ENCODE peak calls at places on chromosomes 6 and 20, in four cellular contexts. T, Y, C and B are unnamed samples.

GRCh38 chr6:131963063-131963462 is 11.9 kb upstream of the CCN2 start:
- DNase-seq in Y (no peak), T (no peak), C (no peak), B (no peak)

GRCh38 chr6:48615041-48615440 is 504.0 kb upstream of the PTCHD4 start:
- DNase-seq in Y (peak), C (no peak), T (peak), B (peak)

GRCh38 chr6:30091577-30092381 is 16.2 kb upstream of the RNF39 start:
- DNase-seq in Y (peak), T (peak), C (no peak), B (peak)

GRCh38 chr6:33505544-33506330 is 51.4 kb downstream of the ZBTB9 start:
- DNase-seq in T (no peak), Y (no peak), C (no peak), B (no peak)

GRCh38 chr6:121522265-121522664 is 86.8 kb downstream of the GJA1 start:
- DNase-seq in T (peak), C (no peak), Y (peak), B (peak)

GRCh38 chr6:431986-432385 is 40.4 kb downstream of the IRF4 start:
- DNase-seq in T (peak), C (no peak), Y (peak), B (no peak)

GRCh38 chr6:10749734-10750133 is 2.1 kb downstream of the TMEM14B start:
- DNase-seq in C (no peak), Y (no peak), T (no peak), B (no peak)

GRCh38 chr6:127058027-127058426 is 60.4 kb upstream of the RSPO3 start:
- DNase-seq in T (peak), C (no peak), Y (peak), B (peak)

GRCh38 chr20:40682104-40683045 is 6.7 kb downstream of the MAFB start:
- DNase-seq in Y (peak), T (no peak), C (peak), B (no peak)

GRCh38 chr6:89359561-89359960 is 7.0 kb upstream of the UBE2J1 start:
- DNase-seq in Y (no peak), C (no peak), T (no peak), B (no peak)

GRCh38 chr20:5914859-5915258 is 35.5 kb downstream of the TRMT6 start:
- DNase-seq in T (no peak), Y (no peak), C (no peak), B (no peak)
- TF ChIP-seq CTCF in T (no peak), Y (no peak), C (no peak), B (no peak)

DNA sequence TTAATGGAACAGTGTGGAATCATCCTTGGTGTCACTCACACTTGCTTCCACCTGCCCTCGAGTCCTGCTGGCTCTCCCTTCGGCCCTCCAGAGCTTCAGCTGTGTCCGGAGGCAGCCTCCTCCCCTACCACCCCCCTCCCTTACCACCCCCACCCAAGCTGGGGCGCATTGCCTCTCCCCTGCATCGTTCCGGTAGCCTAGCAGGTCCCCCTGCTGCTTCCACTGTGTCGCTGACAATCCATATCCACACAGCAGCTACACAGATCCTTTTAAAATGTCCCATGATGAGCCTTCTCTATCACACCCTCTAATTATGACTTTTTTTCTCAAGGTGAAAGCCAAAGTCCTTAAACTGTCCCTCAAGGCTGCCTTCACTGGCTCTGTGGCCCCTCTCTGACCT is 117.6 kb downstream of the TIAM2 start:
- DNase-seq in Y (no peak), C (no peak), T (no peak), B (no peak)
- H3K4me3 ChIP-seq in Y (no peak), C (no peak), T (no peak), B (no peak)

GRCh38 chr6:161498359-161498758 is 224.5 kb upstream of the AGPAT4 start:
- DNase-seq in T (peak), Y (peak), C (no peak), B (peak)
- TF ChIP-seq CTCF in T (peak), Y (peak), C (no peak), B (peak)

DNA sequence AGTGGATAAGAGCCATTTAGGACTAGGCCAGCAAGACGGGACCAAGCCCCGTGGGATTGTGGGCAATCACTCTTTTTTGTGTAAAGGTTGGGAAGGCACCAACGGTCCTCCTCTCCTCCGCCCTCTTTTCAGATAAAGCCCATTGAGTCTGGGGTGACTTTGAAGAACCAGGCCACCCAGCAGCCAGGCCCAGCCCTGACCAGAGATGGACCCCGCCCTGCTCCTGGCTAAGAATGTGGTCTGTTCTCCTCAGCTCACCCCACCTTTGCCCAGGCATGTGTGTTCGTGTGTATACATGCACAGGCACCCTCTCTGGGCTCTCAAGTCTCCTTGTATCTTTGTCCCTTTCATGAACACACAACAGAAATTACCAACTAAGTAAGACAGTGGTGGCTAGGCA is 9.1 kb downstream of the SDC4 start:
- DNase-seq in T (no peak), Y (no peak), C (no peak), B (peak)
- H3K4me3 ChIP-seq in T (no peak), Y (no peak), C (no peak), B (no peak)

GRCh38 chr6:102619585-102619984 is 1226.1 kb downstream of the GRIK2 start:
- DNase-seq in C (no peak), Y (no peak), T (peak), B (peak)
- TF ChIP-seq CTCF in C (no peak), Y (no peak), T (peak), B (peak)